ENCODE peak calls at places on chromosomes 3 and 15, in seven cellular contexts. One of them, this sample, is unnamed.

GRCh38 chr15:82855286-82856092 is 46.1 kb downstream of the WHAMM start:
- DNase-seq in tibial nerve: no peak
- DNase-seq in activated B cell treated with CpG ODN at 0.5 μM for 24 hours: no peak
- DNase-seq in AG04449: no peak
- DNase-seq in neural crest cell: no peak
- DNase-seq in body of pancreas: no peak
- DNase-seq in AG09319: no peak
- DNase-seq in this sample: no peak

GRCh38 chr3:106215047-106215446 is 346.2 kb upstream of the CBLB start:
- DNase-seq in body of pancreas: no peak
- DNase-seq in AG09319: no peak
- DNase-seq in activated B cell treated with CpG ODN at 0.5 μM for 24 hours: no peak
- DNase-seq in tibial nerve: no peak
- DNase-seq in neural crest cell: no peak
- DNase-seq in AG04449: no peak
- DNase-seq in this sample: no peak

GRCh38 chr3:150751781-150752263 is 11.1 kb downstream of the SIAH2 start:
- DNase-seq in AG09319: no peak
- DNase-seq in activated B cell treated with CpG ODN at 0.5 μM for 24 hours: no peak
- DNase-seq in neural crest cell: no peak
- DNase-seq in body of pancreas: no peak
- DNase-seq in AG04449: no peak
- DNase-seq in tibial nerve: no peak
- DNase-seq in this sample: no peak

GRCh38 chr3:126313166-126313565 is 44.0 kb downstream of the KLF15 start:
- DNase-seq in AG09319: no peak
- DNase-seq in neural crest cell: no peak
- DNase-seq in AG04449: no peak
- DNase-seq in tibial nerve: no peak
- DNase-seq in body of pancreas: no peak
- DNase-seq in activated B cell treated with CpG ODN at 0.5 μM for 24 hours: no peak
- DNase-seq in this sample: no peak

GRCh38 chr3:73391984-73392383 is 232.8 kb downstream of the PDZRN3 start:
- DNase-seq in tibial nerve: no peak
- DNase-seq in AG09319: no peak
- DNase-seq in activated B cell treated with CpG ODN at 0.5 μM for 24 hours: no peak
- DNase-seq in AG04449: no peak
- DNase-seq in neural crest cell: no peak
- DNase-seq in body of pancreas: no peak
- DNase-seq in this sample: no peak

GRCh38 chr3:49134471-49135265 is 1.8 kb upstream of the LAMB2 start:
- DNase-seq in AG09319: no peak
- DNase-seq in activated B cell treated with CpG ODN at 0.5 μM for 24 hours: no peak
- DNase-seq in body of pancreas: no peak
- DNase-seq in neural crest cell: no peak
- DNase-seq in tibial nerve: no peak
- DNase-seq in AG04449: no peak
- DNase-seq in this sample: no peak

GRCh38 chr3:13042932-13043275 is 30.3 kb downstream of the IQSEC1 start:
- DNase-seq in body of pancreas: no peak
- DNase-seq in activated B cell treated with CpG ODN at 0.5 μM for 24 hours: no peak
- DNase-seq in neural crest cell: peak
- DNase-seq in AG09319: no peak
- DNase-seq in AG04449: no peak
- DNase-seq in tibial nerve: no peak
- DNase-seq in this sample: no peak

GRCh38 chr3:193736616-193737015 is 143.6 kb downstream of the OPA1 start:
- DNase-seq in tibial nerve: no peak
- DNase-seq in body of pancreas: no peak
- DNase-seq in AG09319: no peak
- DNase-seq in neural crest cell: no peak
- DNase-seq in AG04449: no peak
- DNase-seq in activated B cell treated with CpG ODN at 0.5 μM for 24 hours: no peak
- DNase-seq in this sample: no peak

DNA sequence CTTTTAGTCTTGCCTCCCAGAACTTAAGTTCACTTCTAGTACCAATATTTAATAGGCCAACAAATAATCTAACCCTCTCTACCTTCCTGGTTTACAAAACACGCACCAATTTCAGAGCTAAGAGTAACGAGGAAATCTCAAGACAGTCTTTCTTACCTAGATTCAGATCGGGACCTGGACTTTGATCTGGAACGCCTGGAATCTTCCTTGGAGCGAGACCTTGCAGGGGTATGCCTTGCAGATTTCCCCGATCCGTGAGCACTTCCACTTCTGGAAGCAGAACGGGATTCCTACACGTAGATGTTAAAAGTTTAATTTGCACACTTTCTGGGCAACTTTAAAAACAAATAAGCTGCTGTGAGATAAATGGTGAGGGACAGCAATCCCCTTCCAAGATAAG is 11.4 kb downstream of the TRA2B start:
- DNase-seq in tibial nerve: no peak
- DNase-seq in AG09319: no peak
- DNase-seq in body of pancreas: no peak
- DNase-seq in activated B cell treated with CpG ODN at 0.5 μM for 24 hours: no peak
- DNase-seq in neural crest cell: no peak
- DNase-seq in AG04449: no peak
- DNase-seq in this sample: no peak
- TF ChIP-seq CTCF in tibial nerve: no peak
- TF ChIP-seq CTCF in AG09319: no peak
- TF ChIP-seq CTCF in body of pancreas: no peak
- TF ChIP-seq CTCF in activated B cell treated with CpG ODN at 0.5 μM for 24 hours: no peak
- TF ChIP-seq CTCF in neural crest cell: no peak
- TF ChIP-seq CTCF in AG04449: no peak
- TF ChIP-seq CTCF in this sample: no peak

GRCh38 chr15:57111002-57111401 is 192.6 kb downstream of the TCF12 start:
- DNase-seq in AG09319: no peak
- DNase-seq in tibial nerve: no peak
- DNase-seq in AG04449: no peak
- DNase-seq in neural crest cell: no peak
- DNase-seq in body of pancreas: no peak
- DNase-seq in activated B cell treated with CpG ODN at 0.5 μM for 24 hours: no peak
- DNase-seq in this sample: no peak
- TF ChIP-seq CTCF in AG09319: no peak
- TF ChIP-seq CTCF in tibial nerve: no peak
- TF ChIP-seq CTCF in AG04449: no peak
- TF ChIP-seq CTCF in neural crest cell: peak
- TF ChIP-seq CTCF in body of pancreas: no peak
- TF ChIP-seq CTCF in activated B cell treated with CpG ODN at 0.5 μM for 24 hours: no peak
- TF ChIP-seq CTCF in this sample: peak

GRCh38 chr3:110647586-110647985 is 424.0 kb upstream of the NECTIN3 start:
- DNase-seq in activated B cell treated with CpG ODN at 0.5 μM for 24 hours: no peak
- DNase-seq in AG09319: no peak
- DNase-seq in AG04449: no peak
- DNase-seq in tibial nerve: no peak
- DNase-seq in neural crest cell: no peak
- DNase-seq in body of pancreas: no peak
- DNase-seq in this sample: no peak

GRCh38 chr3:110650752-110651151 is 420.9 kb upstream of the NECTIN3 start:
- DNase-seq in AG04449: no peak
- DNase-seq in body of pancreas: no peak
- DNase-seq in AG09319: peak
- DNase-seq in neural crest cell: no peak
- DNase-seq in tibial nerve: no peak
- DNase-seq in activated B cell treated with CpG ODN at 0.5 μM for 24 hours: no peak
- DNase-seq in this sample: no peak

GRCh38 chr3:110644203-110644602 is 427.4 kb upstream of the NECTIN3 start:
- DNase-seq in body of pancreas: no peak
- DNase-seq in AG09319: no peak
- DNase-seq in activated B cell treated with CpG ODN at 0.5 μM for 24 hours: no peak
- DNase-seq in neural crest cell: no peak
- DNase-seq in tibial nerve: no peak
- DNase-seq in AG04449: no peak
- DNase-seq in this sample: no peak

DNA sequence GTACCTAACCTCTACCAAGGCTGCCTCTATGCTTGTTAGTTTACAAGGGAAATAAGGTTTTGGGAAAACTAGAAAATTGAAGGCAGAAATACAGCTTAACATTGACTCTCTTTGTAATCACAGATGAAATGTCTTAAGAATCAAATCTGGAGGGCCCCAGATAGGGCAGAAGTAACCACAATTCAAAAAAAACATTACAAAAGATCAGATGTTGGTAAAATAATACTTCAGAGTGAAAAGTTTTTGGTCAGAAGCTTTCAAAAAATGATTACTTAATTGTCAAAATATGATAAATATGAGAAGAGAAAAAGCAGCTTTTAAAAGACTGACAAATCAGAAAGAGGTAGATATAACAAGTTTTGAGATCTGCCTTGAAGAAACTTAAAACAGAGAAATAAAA is 425.1 kb upstream of the NECTIN3 start:
- DNase-seq in AG09319: no peak
- DNase-seq in activated B cell treated with CpG ODN at 0.5 μM for 24 hours: no peak
- DNase-seq in neural crest cell: no peak
- DNase-seq in tibial nerve: no peak
- DNase-seq in AG04449: no peak
- DNase-seq in body of pancreas: no peak
- DNase-seq in this sample: no peak
- TF ChIP-seq CTCF in AG09319: no peak
- TF ChIP-seq CTCF in activated B cell treated with CpG ODN at 0.5 μM for 24 hours: no peak
- TF ChIP-seq CTCF in neural crest cell: no peak
- TF ChIP-seq CTCF in tibial nerve: no peak
- TF ChIP-seq CTCF in AG04449: no peak
- TF ChIP-seq CTCF in body of pancreas: no peak
- TF ChIP-seq CTCF in this sample: no peak

DNA sequence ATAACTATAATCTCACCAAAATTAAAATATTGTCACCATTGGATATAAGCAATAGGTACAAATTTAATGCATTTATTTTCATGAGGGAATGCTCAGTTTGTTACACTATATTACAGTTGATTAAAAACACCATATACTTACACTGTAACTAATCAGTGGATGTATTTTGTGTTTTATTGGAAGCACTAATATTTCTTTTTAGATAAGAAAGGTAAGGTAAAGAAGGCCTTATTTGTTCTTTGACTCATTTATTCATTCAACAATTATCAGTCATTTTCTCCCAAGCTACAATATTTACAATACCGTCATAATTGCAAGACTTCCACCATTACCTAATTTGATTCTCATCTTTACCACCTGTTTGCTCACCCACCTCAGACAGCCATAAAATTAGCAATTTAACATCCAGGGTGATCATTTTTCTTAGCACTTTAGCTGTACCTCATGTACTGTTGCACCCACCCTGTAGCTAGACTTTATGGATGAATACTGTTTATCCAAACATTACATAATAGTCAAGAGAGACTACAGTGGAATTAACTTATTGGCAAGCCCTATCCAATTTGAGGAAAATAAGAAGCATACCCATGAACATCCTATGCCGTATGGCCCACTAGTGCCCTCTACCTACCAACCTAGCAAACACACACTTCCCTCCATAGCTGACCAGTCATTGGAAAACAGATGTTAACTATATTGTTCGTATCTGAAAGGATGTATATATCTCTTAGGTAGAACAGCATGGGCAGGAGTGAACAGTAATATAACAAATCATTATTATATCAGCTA is 229.6 kb downstream of the BBX start:
- DNase-seq in tibial nerve: no peak
- DNase-seq in AG09319: no peak
- DNase-seq in AG04449: no peak
- DNase-seq in body of pancreas: no peak
- DNase-seq in activated B cell treated with CpG ODN at 0.5 μM for 24 hours: no peak
- DNase-seq in neural crest cell: no peak
- DNase-seq in this sample: no peak
- TF ChIP-seq CTCF in tibial nerve: peak
- TF ChIP-seq CTCF in AG09319: peak
- TF ChIP-seq CTCF in AG04449: peak
- TF ChIP-seq CTCF in body of pancreas: peak
- TF ChIP-seq CTCF in activated B cell treated with CpG ODN at 0.5 μM for 24 hours: no peak
- TF ChIP-seq CTCF in neural crest cell: peak
- TF ChIP-seq CTCF in this sample: peak

DNA sequence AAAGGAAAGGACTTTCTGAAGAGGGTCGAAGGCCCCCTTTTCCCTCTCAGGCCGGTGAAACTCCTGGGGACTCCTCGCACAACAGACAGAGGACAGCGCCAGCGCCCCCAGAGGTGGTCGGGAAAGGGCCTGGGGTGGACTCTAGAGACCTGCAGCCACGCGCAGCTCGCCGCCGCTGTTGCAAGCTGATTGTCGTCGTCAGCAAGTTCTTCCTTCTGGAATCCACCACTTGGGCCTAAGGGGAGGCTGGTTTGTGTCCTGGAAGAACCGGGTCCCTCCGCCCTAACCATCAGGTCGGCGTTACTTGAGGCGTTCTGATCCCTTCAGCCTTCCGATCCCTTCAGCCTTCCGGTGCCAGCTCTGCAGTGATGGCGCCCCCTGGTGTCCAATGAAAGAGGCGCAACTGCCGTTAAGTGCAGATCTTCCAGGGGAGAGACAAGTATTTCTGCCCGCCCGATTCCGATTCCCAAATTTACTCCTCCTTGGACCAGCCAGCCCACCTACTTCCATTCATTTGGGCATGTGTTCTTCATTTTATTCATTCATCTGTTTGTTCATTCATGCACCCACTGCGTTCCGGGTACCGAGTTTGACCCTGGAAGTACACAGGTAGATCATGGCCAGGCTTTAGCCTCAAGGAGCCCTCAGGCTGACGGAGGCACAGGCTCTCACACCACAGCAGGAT is 77.2 kb upstream of the SLC6A11 start:
- DNase-seq in AG04449: no peak
- DNase-seq in activated B cell treated with CpG ODN at 0.5 μM for 24 hours: peak
- DNase-seq in AG09319: peak
- DNase-seq in tibial nerve: peak
- DNase-seq in neural crest cell: peak
- DNase-seq in body of pancreas: peak
- DNase-seq in this sample: peak
- TF ChIP-seq CTCF in AG04449: peak
- TF ChIP-seq CTCF in activated B cell treated with CpG ODN at 0.5 μM for 24 hours: peak
- TF ChIP-seq CTCF in AG09319: peak
- TF ChIP-seq CTCF in tibial nerve: peak
- TF ChIP-seq CTCF in neural crest cell: peak
- TF ChIP-seq CTCF in body of pancreas: peak
- TF ChIP-seq CTCF in this sample: peak